ENCODE peak calls at places on chromosome 3, in six cellular contexts. F, Q, L, N, W and M are unnamed samples. For H3K4me1, the result is how much of the 10 kb centered on the place peaks cover.

GRCh38 chr3:184306573-184306972 is 7.5 kb downstream of the PSMD2 start:
- DNase-seq in F (no peak), L (no peak), Q (no peak), W (no peak), N (no peak), M (no peak)

GRCh38 chr3:169192643-169193042 is 470.9 kb downstream of the MECOM start:
- DNase-seq in N (no peak), L (no peak), Q (no peak), W (no peak), F (no peak), M (no peak)

GRCh38 chr3:56443372-56443771 is 24.9 kb downstream of the ERC2 start:
- DNase-seq in Q (no peak), F (no peak), N (no peak), L (no peak), W (no peak), M (no peak)

GRCh38 chr3:186582541-186582940 is 12.0 kb downstream of the DNAJB11 start:
- DNase-seq in Q (no peak), L (no peak), W (no peak), N (no peak), F (no peak), M (no peak)

GRCh38 chr3:47082519-47082918 is 81.4 kb downstream of the SETD2 start:
- DNase-seq in L (no peak), Q (no peak), F (no peak), N (no peak), W (no peak), M (no peak)

GRCh38 chr3:168047190-168047795 is 48.4 kb downstream of the GOLIM4 start:
- DNase-seq in Q (no peak), N (no peak), L (no peak), F (peak), W (peak), M (no peak)

GRCh38 chr3:87696276-87697013 is 362.4 kb downstream of the CGGBP1 start:
- DNase-seq in F (peak), Q (no peak), W (no peak), L (no peak), N (no peak), M (no peak)

GRCh38 chr3:141056716-141057115 is 5.6 kb downstream of the SPSB4 start:
- DNase-seq in W (no peak), L (no peak), F (no peak), N (peak), Q (no peak), M (no peak)

GRCh38 chr3:129375099-129375498 is 53.3 kb downstream of the EFCAB12 start:
- DNase-seq in W (no peak), L (no peak), N (no peak), F (no peak), Q (no peak), M (no peak)

GRCh38 chr3:64888165-64888564 is 200.4 kb upstream of the ADAMTS9 start:
- DNase-seq in W (no peak), N (no peak), Q (no peak), L (no peak), F (no peak), M (no peak)

GRCh38 chr3:24128195-24129005 is 183.3 kb downstream of the NR1D2 start:
- DNase-seq in F (no peak), W (no peak), N (no peak), Q (no peak), L (peak), M (no peak)

GRCh38 chr3:172582712-172583111 is 59.5 kb upstream of the TNFSF10 start:
- DNase-seq in W (no peak), F (no peak), Q (no peak), N (no peak), L (no peak), M (no peak)

GRCh38 chr3:153348457-153349137 is 186.6 kb downstream of the RAP2B start:
- DNase-seq in N (no peak), Q (no peak), F (peak), W (no peak), L (no peak), M (no peak)

GRCh38 chr3:151770941-151771340 is 37.2 kb downstream of the AADACL2 start:
- DNase-seq in N (peak), W (peak), L (peak), F (no peak), Q (peak), M (peak)

GRCh38 chr3:30523366-30523765 is 83.0 kb upstream of the TGFBR2 start:
- DNase-seq in L (no peak), N (no peak), F (no peak), W (no peak), Q (no peak), M (no peak)

GRCh38 chr3:56188201-56188600 is 280.1 kb downstream of the ERC2 start:
- DNase-seq in Q (no peak), W (no peak), F (no peak), N (no peak), L (no peak), M (no peak)

GRCh38 chr3:197335428-197336132 is 37.2 kb upstream of the DLG1 start:
- DNase-seq in N (peak), F (no peak), L (no peak), W (no peak), Q (no peak), M (no peak)

GRCh38 chr3:76083992-76084391 is 298.6 kb upstream of the ZNF717 start:
- DNase-seq in L (no peak), Q (no peak), W (no peak), F (no peak), N (no peak), M (no peak)

GRCh38 chr3:9448643-9449042 is 51.2 kb downstream of the SETD5 start:
- DNase-seq in F (no peak), N (no peak), Q (no peak), L (no peak), W (peak), M (no peak)

GRCh38 chr3:100869787-100870186 is 123.4 kb downstream of the ABI3BP start:
- DNase-seq in F (no peak), L (peak), N (no peak), Q (no peak), W (no peak), M (no peak)

GRCh38 chr3:105613120-105613519 is 246.4 kb downstream of the ALCAM start:
- DNase-seq in W (no peak), N (no peak), Q (peak), F (no peak), L (no peak), M (no peak)

GRCh38 chr3:145182196-145182911 is 978.6 kb downstream of the PLOD2 start:
- DNase-seq in L (no peak), F (no peak), Q (no peak), W (no peak), N (no peak), M (no peak)

GRCh38 chr3:88150371-88150770 is 612 bp downstream of the C3orf38 start:
- DNase-seq in F (no peak), N (no peak), W (no peak), Q (no peak), L (no peak), M (no peak)

GRCh38 chr3:42070089-42070885 is 20.9 kb upstream of the TRAK1 start:
- DNase-seq in N (no peak), Q (no peak), W (no peak), F (no peak), L (no peak), M (no peak)

GRCh38 chr3:23888617-23889228 is 28.1 kb downstream of the NKIRAS1 start:
- DNase-seq in L (no peak), F (peak), N (no peak), Q (no peak), W (no peak), M (no peak)

GRCh38 chr3:114451561-114452018 is 157.8 kb downstream of the TIGIT start:
- DNase-seq in L (peak), W (no peak), F (no peak), Q (peak), N (no peak), M (peak)

GRCh38 chr3:27452368-27453090 is 31.7 kb downstream of the SLC4A7 start:
- DNase-seq in Q (no peak), F (no peak), N (no peak), L (no peak), W (no peak), M (no peak)
- H3K4me1 ChIP-seq in Q (under half), F (under half), N (under half), L (under half), W (half or more), M (under half)

GRCh38 chr3:156817931-156818765 is 8.0 kb upstream of the LEKR1 start:
- DNase-seq in W (no peak), F (no peak), N (no peak), L (no peak), Q (no peak), M (no peak)
- H3K4me3 ChIP-seq in W (peak), F (peak), N (no peak), L (no peak), Q (no peak), M (peak)

DNA sequence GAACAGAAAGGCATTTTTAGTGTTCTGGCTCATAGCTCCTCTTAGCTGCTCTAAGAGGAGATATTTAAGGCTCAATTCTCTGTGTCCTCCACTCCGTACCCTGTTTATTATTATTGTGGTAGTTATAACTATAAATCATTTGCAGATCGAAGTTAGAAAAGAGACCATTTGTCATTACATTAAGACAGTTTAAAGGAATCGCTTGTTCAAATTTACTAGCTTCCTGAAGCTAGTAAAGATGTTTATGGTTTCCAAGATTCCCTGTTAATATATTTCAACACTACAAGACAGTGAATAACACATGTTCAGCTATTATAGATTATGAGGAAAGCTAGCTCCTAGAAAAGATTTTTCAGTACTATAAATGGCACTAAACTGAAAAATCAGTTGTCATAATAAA is 12.6 kb downstream of the ATXN7 start:
- DNase-seq in L (no peak), W (no peak), F (no peak), N (no peak), Q (no peak), M (no peak)
- H3K4me1 ChIP-seq in L (under half), W (under half), F (under half), N (under half), Q (under half), M (half or more)

GRCh38 chr3:195445885-195446284 is 3.1 kb upstream of the ACAP2 start:
- DNase-seq in W (no peak), N (no peak), F (no peak), Q (no peak), L (no peak), M (no peak)
- H3K4me3 ChIP-seq in W (no peak), N (no peak), F (no peak), Q (no peak), L (no peak), M (no peak)

DNA sequence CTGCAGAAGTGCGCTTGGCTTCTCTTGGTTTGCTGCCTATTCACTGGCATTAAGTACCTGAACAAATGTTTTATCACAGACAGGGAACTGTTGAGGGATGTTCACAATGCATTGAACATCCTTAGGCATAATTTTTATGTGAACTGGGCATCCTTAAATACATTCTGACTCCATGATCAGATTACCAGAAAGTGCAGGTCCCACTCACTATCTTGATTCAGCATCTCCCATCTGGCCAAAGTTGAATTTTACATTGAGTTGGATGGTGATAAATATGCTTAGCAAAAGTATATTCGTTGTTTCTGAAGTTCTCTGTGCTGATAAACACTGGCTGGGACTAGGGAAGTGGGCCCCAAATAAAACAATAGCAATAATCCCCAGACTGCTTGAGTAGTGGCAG is 108.5 kb downstream of the RBMS3 start:
- DNase-seq in Q (no peak), F (no peak), L (no peak), W (no peak), N (no peak), M (no peak)
- H3K4me1 ChIP-seq in Q (under half), F (under half), L (under half), W (under half), N (under half), M (under half)

GRCh38 chr3:12965999-12966846 is 107.0 kb downstream of the IQSEC1 start:
- DNase-seq in N (no peak), W (no peak), L (no peak), Q (peak), F (no peak), M (no peak)
- H3K4me3 ChIP-seq in N (peak), W (peak), L (peak), Q (peak), F (peak), M (peak)

DNA sequence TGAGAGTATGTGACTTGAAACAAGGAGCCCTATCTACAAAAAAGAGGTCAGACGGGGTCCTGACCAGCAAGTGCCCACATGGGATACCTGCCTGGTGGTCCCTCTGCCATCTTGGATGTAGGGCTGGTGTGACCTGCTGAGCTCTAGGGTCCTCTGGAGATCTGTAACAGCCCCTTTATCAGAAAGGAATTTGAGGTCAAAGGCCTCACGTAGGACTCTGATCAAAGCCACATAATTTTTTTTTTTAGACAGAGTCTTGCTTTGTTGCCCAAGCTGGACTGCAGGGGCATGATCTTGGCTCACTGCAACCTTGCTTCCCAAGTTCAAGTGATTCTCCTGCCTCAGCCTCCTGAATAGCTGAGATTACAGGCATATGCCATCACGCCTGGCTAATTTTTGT is 9.5 kb downstream of the ITGB5 start:
- DNase-seq in F (no peak), N (no peak), L (no peak), Q (no peak), W (no peak), M (no peak)
- H3K4me1 ChIP-seq in F (half or more), N (half or more), L (half or more), Q (under half), W (half or more), M (half or more)

DNA sequence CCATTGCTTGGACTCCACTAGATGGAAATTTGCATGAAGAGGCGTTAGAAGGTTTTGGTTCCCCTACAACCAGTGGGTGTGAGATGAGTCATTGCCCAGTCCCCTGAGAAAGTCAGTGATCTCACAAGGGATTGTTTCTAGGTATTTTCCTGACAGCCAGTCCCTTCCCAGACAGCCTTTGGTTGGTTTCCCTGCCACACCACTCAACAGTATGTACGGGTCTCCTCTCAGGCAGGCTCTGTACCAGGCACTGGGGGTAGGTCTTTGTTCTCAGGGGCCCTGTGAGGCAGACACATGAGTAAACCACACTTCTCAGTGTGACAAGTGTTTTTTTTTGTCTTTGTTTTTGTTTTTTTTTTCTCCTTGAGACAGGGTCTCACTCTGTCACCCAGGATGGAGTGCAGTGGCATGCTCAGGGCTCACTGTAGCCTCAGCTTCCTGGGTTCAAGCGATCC is 4.0 kb downstream of the LAMP3 start:
- DNase-seq in Q (no peak), W (no peak), N (no peak), F (no peak), L (no peak), M (no peak)
- H3K4me3 ChIP-seq in Q (no peak), W (no peak), N (no peak), F (no peak), L (no peak), M (no peak)